ENCODE peak calls at places on chromosomes 4 and X, in ten cellular contexts. One of them, this sample, is unnamed.
A peak's percentile ranks its signal among the peaks of the same experiment; 100 is the strongest.

GRCh38 chr4:3462790-3463415 is at the start of gene DOK7:
- DNase-seq in posterior vena cava: no peak
- DNase-seq in stromal cell of bone marrow: no peak
- DNase-seq in NCI-H226: no peak
- DNase-seq in iris pigment epithelial cell: no peak
- DNase-seq in activated naive CD8-positive, alpha-beta T cell treated with anti-CD3 and anti-CD28 coated beads, Interleukin-2, amount 50 U/mL, for 16 hours: no peak
- DNase-seq in activated T-helper 1 cell treated with anti-CD3 and anti-CD28 coated beads, Interleukin-12 subunit alpha, Interleukin-12 subunit beta, Interleukin-2, Interleukin-4 antibody, amounts not matched to agents 30 ng/mL and 10 ng/mL and 1 ng/mL, durations not matched to agents 14 hours and 24 hours and 36 hours: no peak
- DNase-seq in activated T-cell treated with anti-CD3 and anti-CD28 coated beads for 48 hours: no peak
- DNase-seq in AG09309: no peak
- DNase-seq in GM03348: peak; percentile 56
- DNase-seq in this sample: no peak

GRCh38 chr4:95957054-95957453 is 117.2 kb downstream of the PDHA2 start:
- DNase-seq in posterior vena cava: no peak
- DNase-seq in NCI-H226: no peak
- DNase-seq in iris pigment epithelial cell: peak; percentile 5
- DNase-seq in GM03348: no peak
- DNase-seq in stromal cell of bone marrow: no peak
- DNase-seq in activated T-cell treated with anti-CD3 and anti-CD28 coated beads for 48 hours: no peak
- DNase-seq in activated T-helper 1 cell treated with anti-CD3 and anti-CD28 coated beads, Interleukin-12 subunit alpha, Interleukin-12 subunit beta, Interleukin-2, Interleukin-4 antibody, amounts not matched to agents 30 ng/mL and 10 ng/mL and 1 ng/mL, durations not matched to agents 14 hours and 24 hours and 36 hours: no peak
- DNase-seq in activated naive CD8-positive, alpha-beta T cell treated with anti-CD3 and anti-CD28 coated beads, Interleukin-2, amount 50 U/mL, for 16 hours: no peak
- DNase-seq in AG09309: no peak
- DNase-seq in this sample: no peak

GRCh38 chr4:80407246-80407645 is 71.7 kb downstream of the CFAP299 start:
- DNase-seq in activated naive CD8-positive, alpha-beta T cell treated with anti-CD3 and anti-CD28 coated beads, Interleukin-2, amount 50 U/mL, for 16 hours: no peak
- DNase-seq in activated T-helper 1 cell treated with anti-CD3 and anti-CD28 coated beads, Interleukin-12 subunit alpha, Interleukin-12 subunit beta, Interleukin-2, Interleukin-4 antibody, amounts not matched to agents 30 ng/mL and 10 ng/mL and 1 ng/mL, durations not matched to agents 14 hours and 24 hours and 36 hours: no peak
- DNase-seq in NCI-H226: peak; percentile 19
- DNase-seq in iris pigment epithelial cell: peak; percentile 63
- DNase-seq in posterior vena cava: peak; percentile 83
- DNase-seq in GM03348: peak; percentile 72
- DNase-seq in stromal cell of bone marrow: peak; percentile 95
- DNase-seq in AG09309: peak; percentile 57
- DNase-seq in activated T-cell treated with anti-CD3 and anti-CD28 coated beads for 48 hours: no peak
- DNase-seq in this sample: no peak

GRCh38 chrX:40085086-40085551 is 12.6 kb downstream of the BCOR start:
- DNase-seq in AG09309: no peak
- DNase-seq in iris pigment epithelial cell: peak; percentile 39
- DNase-seq in NCI-H226: no peak
- DNase-seq in activated T-cell treated with anti-CD3 and anti-CD28 coated beads for 48 hours: no peak
- DNase-seq in GM03348: peak; percentile 59
- DNase-seq in posterior vena cava: no peak
- DNase-seq in activated T-helper 1 cell treated with anti-CD3 and anti-CD28 coated beads, Interleukin-12 subunit alpha, Interleukin-12 subunit beta, Interleukin-2, Interleukin-4 antibody, amounts not matched to agents 30 ng/mL and 10 ng/mL and 1 ng/mL, durations not matched to agents 14 hours and 24 hours and 36 hours: no peak
- DNase-seq in activated naive CD8-positive, alpha-beta T cell treated with anti-CD3 and anti-CD28 coated beads, Interleukin-2, amount 50 U/mL, for 16 hours: no peak
- DNase-seq in stromal cell of bone marrow: no peak
- DNase-seq in this sample: no peak

GRCh38 chrX:46587753-46588171 is 14.2 kb downstream of the CHST7 start:
- DNase-seq in posterior vena cava: no peak
- DNase-seq in NCI-H226: no peak
- DNase-seq in stromal cell of bone marrow: no peak
- DNase-seq in activated T-helper 1 cell treated with anti-CD3 and anti-CD28 coated beads, Interleukin-12 subunit alpha, Interleukin-12 subunit beta, Interleukin-2, Interleukin-4 antibody, amounts not matched to agents 30 ng/mL and 10 ng/mL and 1 ng/mL, durations not matched to agents 14 hours and 24 hours and 36 hours: no peak
- DNase-seq in AG09309: no peak
- DNase-seq in activated T-cell treated with anti-CD3 and anti-CD28 coated beads for 48 hours: no peak
- DNase-seq in activated naive CD8-positive, alpha-beta T cell treated with anti-CD3 and anti-CD28 coated beads, Interleukin-2, amount 50 U/mL, for 16 hours: no peak
- DNase-seq in GM03348: no peak
- DNase-seq in iris pigment epithelial cell: peak; percentile 27
- DNase-seq in this sample: no peak

GRCh38 chrX:135396109-135396508 is 25.6 kb upstream of the SMIM10L2A start:
- DNase-seq in NCI-H226: no peak
- DNase-seq in iris pigment epithelial cell: no peak
- DNase-seq in GM03348: no peak
- DNase-seq in stromal cell of bone marrow: no peak
- DNase-seq in activated T-cell treated with anti-CD3 and anti-CD28 coated beads for 48 hours: no peak
- DNase-seq in activated naive CD8-positive, alpha-beta T cell treated with anti-CD3 and anti-CD28 coated beads, Interleukin-2, amount 50 U/mL, for 16 hours: no peak
- DNase-seq in activated T-helper 1 cell treated with anti-CD3 and anti-CD28 coated beads, Interleukin-12 subunit alpha, Interleukin-12 subunit beta, Interleukin-2, Interleukin-4 antibody, amounts not matched to agents 30 ng/mL and 10 ng/mL and 1 ng/mL, durations not matched to agents 14 hours and 24 hours and 36 hours: no peak
- DNase-seq in posterior vena cava: no peak
- DNase-seq in AG09309: no peak
- DNase-seq in this sample: no peak

GRCh38 chr4:182788197-182788596 is 129.0 kb downstream of the DCTD start:
- DNase-seq in activated T-helper 1 cell treated with anti-CD3 and anti-CD28 coated beads, Interleukin-12 subunit alpha, Interleukin-12 subunit beta, Interleukin-2, Interleukin-4 antibody, amounts not matched to agents 30 ng/mL and 10 ng/mL and 1 ng/mL, durations not matched to agents 14 hours and 24 hours and 36 hours: no peak
- DNase-seq in activated naive CD8-positive, alpha-beta T cell treated with anti-CD3 and anti-CD28 coated beads, Interleukin-2, amount 50 U/mL, for 16 hours: no peak
- DNase-seq in activated T-cell treated with anti-CD3 and anti-CD28 coated beads for 48 hours: no peak
- DNase-seq in GM03348: no peak
- DNase-seq in AG09309: no peak
- DNase-seq in posterior vena cava: no peak
- DNase-seq in NCI-H226: no peak
- DNase-seq in stromal cell of bone marrow: no peak
- DNase-seq in iris pigment epithelial cell: no peak
- DNase-seq in this sample: no peak

GRCh38 chr4:102789317-102789717 is 28.5 kb upstream of the MANBA start:
- DNase-seq in stromal cell of bone marrow: peak; percentile 30
- DNase-seq in GM03348: no peak
- DNase-seq in activated T-cell treated with anti-CD3 and anti-CD28 coated beads for 48 hours: no peak
- DNase-seq in AG09309: no peak
- DNase-seq in NCI-H226: peak; percentile 52
- DNase-seq in activated naive CD8-positive, alpha-beta T cell treated with anti-CD3 and anti-CD28 coated beads, Interleukin-2, amount 50 U/mL, for 16 hours: no peak
- DNase-seq in activated T-helper 1 cell treated with anti-CD3 and anti-CD28 coated beads, Interleukin-12 subunit alpha, Interleukin-12 subunit beta, Interleukin-2, Interleukin-4 antibody, amounts not matched to agents 30 ng/mL and 10 ng/mL and 1 ng/mL, durations not matched to agents 14 hours and 24 hours and 36 hours: no peak
- DNase-seq in posterior vena cava: no peak
- DNase-seq in iris pigment epithelial cell: peak; percentile 84
- DNase-seq in this sample: no peak

GRCh38 chr4:88937081-88937480 is 119.9 kb downstream of the FAM13A start:
- DNase-seq in NCI-H226: peak; percentile 71
- DNase-seq in iris pigment epithelial cell: peak; percentile 81
- DNase-seq in GM03348: no peak
- DNase-seq in stromal cell of bone marrow: no peak
- DNase-seq in activated T-helper 1 cell treated with anti-CD3 and anti-CD28 coated beads, Interleukin-12 subunit alpha, Interleukin-12 subunit beta, Interleukin-2, Interleukin-4 antibody, amounts not matched to agents 30 ng/mL and 10 ng/mL and 1 ng/mL, durations not matched to agents 14 hours and 24 hours and 36 hours: no peak
- DNase-seq in activated naive CD8-positive, alpha-beta T cell treated with anti-CD3 and anti-CD28 coated beads, Interleukin-2, amount 50 U/mL, for 16 hours: no peak
- DNase-seq in activated T-cell treated with anti-CD3 and anti-CD28 coated beads for 48 hours: no peak
- DNase-seq in posterior vena cava: no peak
- DNase-seq in AG09309: no peak
- DNase-seq in this sample: no peak

GRCh38 chr4:185847352-185848078 is 35.5 kb upstream of the SORBS2 start:
- DNase-seq in posterior vena cava: no peak
- DNase-seq in activated T-helper 1 cell treated with anti-CD3 and anti-CD28 coated beads, Interleukin-12 subunit alpha, Interleukin-12 subunit beta, Interleukin-2, Interleukin-4 antibody, amounts not matched to agents 30 ng/mL and 10 ng/mL and 1 ng/mL, durations not matched to agents 14 hours and 24 hours and 36 hours: no peak
- DNase-seq in AG09309: peak; percentile 47
- DNase-seq in activated naive CD8-positive, alpha-beta T cell treated with anti-CD3 and anti-CD28 coated beads, Interleukin-2, amount 50 U/mL, for 16 hours: no peak
- DNase-seq in stromal cell of bone marrow: no peak
- DNase-seq in iris pigment epithelial cell: peak; percentile 78
- DNase-seq in NCI-H226: peak; percentile 39
- DNase-seq in activated T-cell treated with anti-CD3 and anti-CD28 coated beads for 48 hours: no peak
- DNase-seq in GM03348: peak; percentile 77
- DNase-seq in this sample: no peak

GRCh38 chr4:2079006-2079405 is 19.9 kb downstream of the NAT8L start:
- DNase-seq in stromal cell of bone marrow: no peak
- DNase-seq in posterior vena cava: peak; percentile 25
- DNase-seq in activated T-cell treated with anti-CD3 and anti-CD28 coated beads for 48 hours: no peak
- DNase-seq in GM03348: no peak
- DNase-seq in AG09309: no peak
- DNase-seq in activated T-helper 1 cell treated with anti-CD3 and anti-CD28 coated beads, Interleukin-12 subunit alpha, Interleukin-12 subunit beta, Interleukin-2, Interleukin-4 antibody, amounts not matched to agents 30 ng/mL and 10 ng/mL and 1 ng/mL, durations not matched to agents 14 hours and 24 hours and 36 hours: no peak
- DNase-seq in iris pigment epithelial cell: no peak
- DNase-seq in NCI-H226: no peak
- DNase-seq in activated naive CD8-positive, alpha-beta T cell treated with anti-CD3 and anti-CD28 coated beads, Interleukin-2, amount 50 U/mL, for 16 hours: no peak
- DNase-seq in this sample: no peak

GRCh38 chr4:83929550-83929949 is 393.6 kb downstream of the GPAT3 start:
- DNase-seq in GM03348: no peak
- DNase-seq in iris pigment epithelial cell: no peak
- DNase-seq in activated T-cell treated with anti-CD3 and anti-CD28 coated beads for 48 hours: no peak
- DNase-seq in posterior vena cava: no peak
- DNase-seq in NCI-H226: no peak
- DNase-seq in activated T-helper 1 cell treated with anti-CD3 and anti-CD28 coated beads, Interleukin-12 subunit alpha, Interleukin-12 subunit beta, Interleukin-2, Interleukin-4 antibody, amounts not matched to agents 30 ng/mL and 10 ng/mL and 1 ng/mL, durations not matched to agents 14 hours and 24 hours and 36 hours: no peak
- DNase-seq in stromal cell of bone marrow: no peak
- DNase-seq in activated naive CD8-positive, alpha-beta T cell treated with anti-CD3 and anti-CD28 coated beads, Interleukin-2, amount 50 U/mL, for 16 hours: no peak
- DNase-seq in AG09309: no peak
- DNase-seq in this sample: no peak

GRCh38 chrX:114472788-114473187 is 111.1 kb upstream of the HTR2C start:
- DNase-seq in posterior vena cava: no peak
- DNase-seq in GM03348: no peak
- DNase-seq in stromal cell of bone marrow: no peak
- DNase-seq in NCI-H226: no peak
- DNase-seq in activated T-helper 1 cell treated with anti-CD3 and anti-CD28 coated beads, Interleukin-12 subunit alpha, Interleukin-12 subunit beta, Interleukin-2, Interleukin-4 antibody, amounts not matched to agents 30 ng/mL and 10 ng/mL and 1 ng/mL, durations not matched to agents 14 hours and 24 hours and 36 hours: no peak
- DNase-seq in activated T-cell treated with anti-CD3 and anti-CD28 coated beads for 48 hours: no peak
- DNase-seq in activated naive CD8-positive, alpha-beta T cell treated with anti-CD3 and anti-CD28 coated beads, Interleukin-2, amount 50 U/mL, for 16 hours: no peak
- DNase-seq in AG09309: no peak
- DNase-seq in iris pigment epithelial cell: no peak
- DNase-seq in this sample: no peak

GRCh38 chr4:113971706-113972360 is 7.6 kb downstream of the ARSJ start:
- DNase-seq in activated T-cell treated with anti-CD3 and anti-CD28 coated beads for 48 hours: no peak
- DNase-seq in activated naive CD8-positive, alpha-beta T cell treated with anti-CD3 and anti-CD28 coated beads, Interleukin-2, amount 50 U/mL, for 16 hours: no peak
- DNase-seq in posterior vena cava: no peak
- DNase-seq in iris pigment epithelial cell: peak; percentile 87
- DNase-seq in stromal cell of bone marrow: no peak
- DNase-seq in GM03348: peak; percentile 37
- DNase-seq in AG09309: no peak
- DNase-seq in activated T-helper 1 cell treated with anti-CD3 and anti-CD28 coated beads, Interleukin-12 subunit alpha, Interleukin-12 subunit beta, Interleukin-2, Interleukin-4 antibody, amounts not matched to agents 30 ng/mL and 10 ng/mL and 1 ng/mL, durations not matched to agents 14 hours and 24 hours and 36 hours: no peak
- DNase-seq in NCI-H226: peak; percentile 30
- DNase-seq in this sample: no peak

GRCh38 chr4:104966349-104967033 is 180.2 kb upstream of the TET2 start:
- DNase-seq in iris pigment epithelial cell: peak; percentile 7
- DNase-seq in activated T-cell treated with anti-CD3 and anti-CD28 coated beads for 48 hours: no peak
- DNase-seq in activated naive CD8-positive, alpha-beta T cell treated with anti-CD3 and anti-CD28 coated beads, Interleukin-2, amount 50 U/mL, for 16 hours: no peak
- DNase-seq in activated T-helper 1 cell treated with anti-CD3 and anti-CD28 coated beads, Interleukin-12 subunit alpha, Interleukin-12 subunit beta, Interleukin-2, Interleukin-4 antibody, amounts not matched to agents 30 ng/mL and 10 ng/mL and 1 ng/mL, durations not matched to agents 14 hours and 24 hours and 36 hours: peak; percentile 42
- DNase-seq in stromal cell of bone marrow: no peak
- DNase-seq in posterior vena cava: no peak
- DNase-seq in GM03348: no peak
- DNase-seq in NCI-H226: no peak
- DNase-seq in AG09309: no peak
- DNase-seq in this sample: peak; percentile 84

GRCh38 chr4:25330905-25331816 is 18.6 kb downstream of the ZCCHC4 start:
- DNase-seq in activated naive CD8-positive, alpha-beta T cell treated with anti-CD3 and anti-CD28 coated beads, Interleukin-2, amount 50 U/mL, for 16 hours: no peak
- DNase-seq in activated T-helper 1 cell treated with anti-CD3 and anti-CD28 coated beads, Interleukin-12 subunit alpha, Interleukin-12 subunit beta, Interleukin-2, Interleukin-4 antibody, amounts not matched to agents 30 ng/mL and 10 ng/mL and 1 ng/mL, durations not matched to agents 14 hours and 24 hours and 36 hours: no peak
- DNase-seq in iris pigment epithelial cell: no peak
- DNase-seq in stromal cell of bone marrow: no peak
- DNase-seq in posterior vena cava: no peak
- DNase-seq in NCI-H226: no peak
- DNase-seq in AG09309: no peak
- DNase-seq in activated T-cell treated with anti-CD3 and anti-CD28 coated beads for 48 hours: no peak
- DNase-seq in GM03348: no peak
- DNase-seq in this sample: no peak

GRCh38 chr4:54382623-54383022 is 153.5 kb downstream of the PDGFRA start:
- DNase-seq in posterior vena cava: no peak
- DNase-seq in activated T-cell treated with anti-CD3 and anti-CD28 coated beads for 48 hours: no peak
- DNase-seq in NCI-H226: no peak
- DNase-seq in AG09309: no peak
- DNase-seq in stromal cell of bone marrow: no peak
- DNase-seq in activated naive CD8-positive, alpha-beta T cell treated with anti-CD3 and anti-CD28 coated beads, Interleukin-2, amount 50 U/mL, for 16 hours: no peak
- DNase-seq in GM03348: no peak
- DNase-seq in iris pigment epithelial cell: no peak
- DNase-seq in activated T-helper 1 cell treated with anti-CD3 and anti-CD28 coated beads, Interleukin-12 subunit alpha, Interleukin-12 subunit beta, Interleukin-2, Interleukin-4 antibody, amounts not matched to agents 30 ng/mL and 10 ng/mL and 1 ng/mL, durations not matched to agents 14 hours and 24 hours and 36 hours: no peak
- DNase-seq in this sample: no peak

GRCh38 chr4:121114756-121115155 is 42.4 kb upstream of the NDNF start:
- DNase-seq in stromal cell of bone marrow: no peak
- DNase-seq in activated naive CD8-positive, alpha-beta T cell treated with anti-CD3 and anti-CD28 coated beads, Interleukin-2, amount 50 U/mL, for 16 hours: no peak
- DNase-seq in posterior vena cava: no peak
- DNase-seq in GM03348: no peak
- DNase-seq in NCI-H226: no peak
- DNase-seq in activated T-cell treated with anti-CD3 and anti-CD28 coated beads for 48 hours: no peak
- DNase-seq in activated T-helper 1 cell treated with anti-CD3 and anti-CD28 coated beads, Interleukin-12 subunit alpha, Interleukin-12 subunit beta, Interleukin-2, Interleukin-4 antibody, amounts not matched to agents 30 ng/mL and 10 ng/mL and 1 ng/mL, durations not matched to agents 14 hours and 24 hours and 36 hours: no peak
- DNase-seq in iris pigment epithelial cell: no peak
- DNase-seq in AG09309: no peak
- DNase-seq in this sample: no peak

GRCh38 chr4:164204434-164204833 is 549.5 kb upstream of the SMIM31 start:
- DNase-seq in stromal cell of bone marrow: peak; percentile 18
- DNase-seq in activated T-cell treated with anti-CD3 and anti-CD28 coated beads for 48 hours: no peak
- DNase-seq in activated T-helper 1 cell treated with anti-CD3 and anti-CD28 coated beads, Interleukin-12 subunit alpha, Interleukin-12 subunit beta, Interleukin-2, Interleukin-4 antibody, amounts not matched to agents 30 ng/mL and 10 ng/mL and 1 ng/mL, durations not matched to agents 14 hours and 24 hours and 36 hours: no peak
- DNase-seq in NCI-H226: peak; percentile 94
- DNase-seq in GM03348: peak; percentile 3
- DNase-seq in AG09309: no peak
- DNase-seq in posterior vena cava: no peak
- DNase-seq in activated naive CD8-positive, alpha-beta T cell treated with anti-CD3 and anti-CD28 coated beads, Interleukin-2, amount 50 U/mL, for 16 hours: no peak
- DNase-seq in iris pigment epithelial cell: peak; percentile 86
- DNase-seq in this sample: no peak

GRCh38 chrX:52353838-52354237 is 15.0 kb upstream of the XAGE2 start:
- DNase-seq in NCI-H226: no peak
- DNase-seq in activated T-cell treated with anti-CD3 and anti-CD28 coated beads for 48 hours: no peak
- DNase-seq in posterior vena cava: no peak
- DNase-seq in activated naive CD8-positive, alpha-beta T cell treated with anti-CD3 and anti-CD28 coated beads, Interleukin-2, amount 50 U/mL, for 16 hours: no peak
- DNase-seq in GM03348: no peak
- DNase-seq in stromal cell of bone marrow: no peak
- DNase-seq in iris pigment epithelial cell: no peak
- DNase-seq in AG09309: no peak
- DNase-seq in activated T-helper 1 cell treated with anti-CD3 and anti-CD28 coated beads, Interleukin-12 subunit alpha, Interleukin-12 subunit beta, Interleukin-2, Interleukin-4 antibody, amounts not matched to agents 30 ng/mL and 10 ng/mL and 1 ng/mL, durations not matched to agents 14 hours and 24 hours and 36 hours: no peak
- DNase-seq in this sample: no peak